ENCODE peak calls at places on chromosomes 11 and 22, in five cellular contexts. G is psoas muscle, P is WERI-Rb-1, T is mesendoderm, N is heart left ventricle. Q is an unnamed sample. For H3K27me3 and H3K36me3, the result is how much of the 10 kb centered on the place peaks cover.

GRCh38 chr22:44837481-44837880 is 85.1 kb downstream of the ARHGAP8 start:
- DNase-seq in T (no peak), G (peak), N (no peak), P (no peak), Q (peak)

GRCh38 chr11:121291896-121292502 is 572 bp upstream of the SC5D start:
- DNase-seq in T (peak), G (no peak), P (no peak), N (no peak), Q (peak)

GRCh38 chr22:21917206-21917958 is 35.3 kb downstream of the PPM1F start:
- DNase-seq in N (no peak), T (peak), P (no peak), G (peak), Q (peak)

GRCh38 chr11:34351687-34352469 is 5.9 kb downstream of the ABTB2 start:
- DNase-seq in N (no peak), T (no peak), P (no peak), G (no peak), Q (no peak)

GRCh38 chr11:10350341-10350740 is 45.5 kb downstream of the ADM start:
- DNase-seq in N (no peak), G (no peak), P (no peak), T (peak), Q (peak)

GRCh38 chr11:44596541-44597276 is 31.2 kb downstream of the CD82 start:
- DNase-seq in N (no peak), G (no peak), P (peak), T (peak), Q (no peak)

GRCh38 chr11:69573751-69574382 is 67.1 kb upstream of the CCND1 start:
- DNase-seq in P (no peak), G (no peak), N (no peak), T (no peak), Q (no peak)

GRCh38 chr11:67523556-67524479 is 572 bp upstream of the CABP2 start:
- DNase-seq in G (no peak), T (no peak), P (no peak), N (no peak), Q (peak)

GRCh38 chr11:71988050-71988449 is 10.7 kb upstream of the IL18BP start:
- DNase-seq in N (no peak), T (no peak), G (no peak), P (no peak), Q (no peak)

GRCh38 chr22:24977370-24978230 is 25.1 kb downstream of the KIAA1671 start:
- DNase-seq in T (peak), N (peak), P (no peak), G (peak), Q (no peak)

GRCh38 chr11:35619754-35620640 is 1.7 kb downstream of the FJX1 start:
- DNase-seq in P (peak), G (peak), T (peak), N (peak), Q (peak)

GRCh38 chr11:65078151-65078550 is 5.7 kb downstream of the CDCA5 start:
- DNase-seq in T (peak), P (peak), G (no peak), N (no peak), Q (peak)

GRCh38 chr11:131810511-131810910 is 440.1 kb downstream of the NTM start:
- DNase-seq in P (peak), N (no peak), T (no peak), G (no peak), Q (no peak)

GRCh38 chr11:88284306-88285057 is 53.1 kb downstream of the CTSC start:
- DNase-seq in P (no peak), N (no peak), T (no peak), G (no peak), Q (no peak)

GRCh38 chr11:8258289-8258688 is 5.4 kb downstream of the LMO1 start:
- DNase-seq in P (no peak), T (no peak), N (peak), G (peak), Q (no peak)

DNA sequence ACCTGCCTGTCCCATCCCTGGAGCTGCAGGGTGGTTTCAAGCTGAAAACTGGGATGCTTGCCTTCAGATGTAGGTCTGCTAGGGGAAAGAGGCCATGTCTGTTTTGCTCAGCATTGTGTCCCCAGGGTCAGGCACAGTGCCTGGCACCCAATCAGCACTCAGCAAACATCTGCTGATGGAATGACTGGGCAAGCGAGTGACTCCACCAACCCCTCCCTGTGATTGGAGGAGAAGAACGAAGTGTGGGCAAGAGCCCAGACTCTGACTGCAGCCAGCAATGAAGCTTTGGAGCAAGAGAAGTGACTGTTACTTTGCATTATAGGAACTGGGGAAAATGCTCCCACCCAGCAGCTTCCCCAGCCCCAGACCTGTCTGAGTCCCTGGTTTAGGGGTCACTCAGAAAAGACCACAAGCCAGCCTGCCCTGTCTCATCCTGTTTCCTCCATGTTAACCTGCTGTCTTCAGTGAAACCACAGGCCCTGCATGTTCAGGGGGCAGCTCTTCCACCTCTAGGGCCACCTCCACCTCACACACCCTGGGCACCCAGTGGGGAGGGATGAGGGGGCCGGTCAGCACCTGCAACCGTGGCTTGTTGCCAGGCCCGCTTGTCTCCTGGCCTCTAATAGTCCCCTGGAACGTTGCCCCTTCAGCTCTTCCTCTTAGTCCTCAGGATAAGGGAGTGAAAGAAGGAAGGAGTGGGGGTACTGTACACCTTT is 147.4 kb downstream of the TRIM29 start:
- DNase-seq in G (peak), N (peak), T (no peak), P (no peak), Q (no peak)
- H3K27me3 ChIP-seq in G (under half), N (under half), T (under half), P (under half), Q (under half)

GRCh38 chr22:37294747-37295146 is 12.4 kb downstream of the CYTH4 start:
- DNase-seq in N (no peak), G (no peak), T (no peak), P (no peak), Q (peak)
- H3K36me3 ChIP-seq in N (under half), G (under half), T (under half), P (under half), Q (under half)

GRCh38 chr22:29478326-29479276 is 1.4 kb upstream of the NEFH start:
- DNase-seq in P (no peak), T (peak), N (no peak), G (no peak), Q (peak)

GRCh38 chr22:29481265-29482000 is 1.4 kb downstream of the NEFH start:
- DNase-seq in N (no peak), P (no peak), T (peak), G (no peak), Q (peak)

GRCh38 chr22:29479417-29480261 is at the start of gene NEFH:
- DNase-seq in G (no peak), T (no peak), P (no peak), N (no peak), Q (peak)

GRCh38 chr22:29480512-29481264 is 670 bp downstream of the NEFH start:
- DNase-seq in T (peak), P (no peak), G (no peak), N (no peak), Q (peak)

GRCh38 chr22:29480262-29480511 is 169 bp downstream of the NEFH start:
- DNase-seq in T (no peak), P (no peak), N (no peak), G (no peak), Q (no peak)
- H3K27me3 ChIP-seq in T (under half), P (under half), N (under half), G (half or more), Q (under half)

GRCh38 chr11:56474729-56475128 is 1.6 kb upstream of the OR5M3 start:
- DNase-seq in T (no peak), G (no peak), P (no peak), N (no peak), Q (no peak)
- H3K36me3 ChIP-seq in T (under half), G (under half), P (under half), N (under half), Q (under half)

DNA sequence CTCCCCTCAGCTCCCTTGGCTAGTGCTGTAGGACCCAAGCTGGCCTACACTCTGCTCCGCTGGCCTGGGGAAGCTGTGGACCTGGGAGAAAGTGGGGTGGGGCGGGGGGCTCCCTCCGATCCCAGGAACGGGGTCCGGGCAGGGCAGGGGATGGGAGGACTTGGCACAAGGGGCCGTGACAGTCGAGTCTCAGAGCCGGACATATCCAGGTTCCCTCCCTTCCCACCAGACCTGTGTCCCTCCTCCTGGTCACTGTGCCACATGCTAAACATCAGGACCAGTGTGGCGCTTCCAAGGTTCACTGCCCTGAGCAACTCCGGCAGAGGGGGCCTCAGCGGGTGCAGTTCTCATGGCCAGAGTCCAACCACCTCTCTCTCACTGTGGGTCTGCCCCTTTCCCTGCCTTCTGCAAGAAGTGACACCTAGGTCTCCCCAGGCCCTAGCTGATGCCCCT is 2.0 kb downstream of the DUSP8 start:
- DNase-seq in N (peak), G (no peak), T (no peak), P (no peak), Q (peak)
- H3K27me3 ChIP-seq in N (under half), G (under half), T (under half), P (under half), Q (under half)

GRCh38 chr22:23831261-23831660 is 7.5 kb downstream of the DERL3 start:
- DNase-seq in G (peak), P (no peak), N (no peak), T (no peak), Q (no peak)
- H3K36me3 ChIP-seq in G (under half), P (half or more), N (under half), T (under half), Q (under half)

DNA sequence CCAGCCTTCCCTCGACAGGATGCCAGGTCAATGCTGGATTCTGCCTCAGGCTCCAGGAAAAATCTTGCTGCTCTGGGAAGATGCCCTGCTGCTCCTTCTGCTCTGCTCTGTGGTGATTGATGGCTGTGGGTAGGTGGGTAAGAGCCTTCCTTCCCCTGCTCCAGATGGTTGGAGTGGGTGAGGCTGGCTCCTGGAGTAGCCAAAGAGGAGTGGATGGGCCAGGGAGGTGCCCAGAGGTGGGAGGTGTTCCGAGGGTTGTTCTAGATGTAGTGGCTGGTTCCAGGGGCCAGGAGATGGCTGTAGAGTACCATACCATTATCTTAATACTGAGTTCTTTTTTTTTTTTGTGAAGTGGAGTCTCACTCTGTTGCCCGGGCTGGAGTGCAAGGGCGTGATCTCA is 99.6 kb upstream of the THY1 start:
- DNase-seq in T (no peak), P (no peak), G (no peak), N (no peak), Q (no peak)
- H3K27me3 ChIP-seq in T (under half), P (under half), G (under half), N (under half), Q (under half)

DNA sequence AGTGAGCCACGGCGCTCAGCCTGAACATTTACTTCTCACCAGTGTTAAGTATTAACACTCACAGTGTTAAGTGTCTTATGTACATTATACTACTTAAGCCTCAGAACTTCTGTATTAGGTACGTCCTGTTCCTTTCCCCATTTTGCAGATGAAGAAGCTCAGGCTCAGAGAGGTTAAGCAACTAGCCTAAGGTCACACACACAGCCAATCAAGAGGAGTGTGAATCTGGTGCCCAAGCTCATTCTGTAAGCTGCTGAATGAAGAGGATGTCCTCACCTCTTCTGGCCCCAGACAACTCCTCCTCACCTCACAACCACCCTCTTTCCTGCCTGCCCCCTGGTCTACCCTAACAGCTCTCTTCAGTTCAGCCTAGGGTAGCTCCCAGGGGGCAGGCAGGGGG is 29.9 kb downstream of the CREB3L1 start:
- DNase-seq in N (no peak), G (no peak), P (no peak), T (no peak), Q (no peak)
- H3K36me3 ChIP-seq in N (under half), G (under half), P (under half), T (under half), Q (under half)